ENCODE peak calls at places on chromosome 7, in ten cellular contexts. O is stimulated activated CD4-positive, alpha-beta T cell treated with anti-CD3 and anti-CD28 coated beads, Interleukin-1b, Interleukin-23, amount 100 ng/mL, for 24 hours; U is GM04503; E is tibial nerve; M is NCI-H1436; P is fibroblast of the conjunctiva; A is right cardiac atrium; H is posterior cingulate gyrus; N is HTR-8/SVneo; F is NCI-H1092 treated with DMSO at 0.1 percent for 48 hours. Q is an unnamed sample.

GRCh38 chr7:63925262-63925625 is 73.4 kb upstream of the ZNF722 start:
- DNase-seq in O (no peak), U (no peak), E (no peak), M (no peak), P (no peak), A (no peak), H (no peak), N (no peak), F (no peak), Q (no peak)

GRCh38 chr7:129271500-129272355 is 46.9 kb downstream of the AHCYL2 start:
- DNase-seq in O (peak), U (no peak), E (no peak), M (peak), P (peak), A (no peak), H (no peak), N (peak), F (peak), Q (peak)

GRCh38 chr7:12942599-12942998 is 255.2 kb downstream of the ARL4A start:
- DNase-seq in O (no peak), U (no peak), E (no peak), M (no peak), P (no peak), A (no peak), H (no peak), N (no peak), F (peak), Q (no peak)

GRCh38 chr7:96781919-96782318 is 72.3 kb upstream of the SEM1 start:
- DNase-seq in O (no peak), U (no peak), E (no peak), M (no peak), P (no peak), A (no peak), H (no peak), N (no peak), F (no peak), Q (no peak)

GRCh38 chr7:102154425-102154824 is 132.2 kb upstream of the SH2B2 start:
- DNase-seq in O (no peak), U (no peak), E (no peak), M (no peak), P (no peak), A (no peak), H (no peak), N (no peak), F (no peak), Q (no peak)

GRCh38 chr7:151626422-151627115 is 106.9 kb upstream of the RHEB start:
- DNase-seq in O (no peak), U (no peak), E (no peak), M (peak), P (no peak), A (no peak), H (no peak), N (no peak), F (peak), Q (no peak)

GRCh38 chr7:11613292-11613930 is 218.6 kb downstream of the THSD7A start:
- DNase-seq in O (no peak), U (no peak), E (no peak), M (no peak), P (no peak), A (no peak), H (no peak), N (no peak), F (no peak), Q (no peak)

GRCh38 chr7:13981070-13981469 is 8.4 kb downstream of the ETV1 start:
- DNase-seq in O (no peak), U (peak), E (no peak), M (no peak), P (peak), A (peak), H (no peak), N (peak), F (no peak), Q (no peak)

GRCh38 chr7:138559448-138559847 is 99.4 kb downstream of the TRIM24 start:
- DNase-seq in O (no peak), U (no peak), E (no peak), M (no peak), P (no peak), A (no peak), H (no peak), N (no peak), F (no peak), Q (no peak)

GRCh38 chr7:43693687-43694398 is 35.5 kb downstream of the COA1 start:
- DNase-seq in O (no peak), U (no peak), E (no peak), M (no peak), P (no peak), A (no peak), H (no peak), N (peak), F (no peak), Q (no peak)

GRCh38 chr7:102101111-102101551 is 185.5 kb upstream of the SH2B2 start:
- DNase-seq in O (no peak), U (no peak), E (no peak), M (no peak), P (no peak), A (no peak), H (no peak), N (no peak), F (no peak), Q (no peak)

GRCh38 chr7:42126475-42127231 is 110.4 kb downstream of the GLI3 start:
- DNase-seq in O (no peak), U (no peak), E (no peak), M (no peak), P (no peak), A (no peak), H (no peak), N (no peak), F (no peak), Q (no peak)

GRCh38 chr7:130903358-130903974 is 169.5 kb upstream of the KLF14 start:
- DNase-seq in O (no peak), U (peak), E (no peak), M (no peak), P (peak), A (no peak), H (no peak), N (no peak), F (no peak), Q (no peak)

GRCh38 chr7:95585426-95585789 is 10.9 kb downstream of the PDK4 start:
- DNase-seq in O (no peak), U (no peak), E (no peak), M (no peak), P (no peak), A (no peak), H (no peak), N (no peak), F (no peak), Q (no peak)

GRCh38 chr7:99597762-99598501 is at the start of gene TMEM225B:
- DNase-seq in O (no peak), U (no peak), E (no peak), M (no peak), P (no peak), A (no peak), H (no peak), N (no peak), F (no peak), Q (no peak)

GRCh38 chr7:75596727-75597614 is 104.9 kb downstream of the SPDYE5 start:
- DNase-seq in O (no peak), U (no peak), E (no peak), M (no peak), P (no peak), A (no peak), H (no peak), N (peak), F (no peak), Q (no peak)

GRCh38 chr7:115812796-115813195 is 217.8 kb downstream of the TFEC start:
- DNase-seq in O (no peak), U (no peak), E (no peak), M (no peak), P (no peak), A (no peak), H (no peak), N (no peak), F (no peak), Q (no peak)

GRCh38 chr7:139940866-139941265 is 111.8 kb downstream of the TBXAS1 start:
- DNase-seq in O (no peak), U (no peak), E (no peak), M (no peak), P (no peak), A (no peak), H (no peak), N (no peak), F (no peak), Q (no peak)

GRCh38 chr7:10205690-10206089 is 768.0 kb upstream of the PHF14 start:
- DNase-seq in O (no peak), U (no peak), E (no peak), M (no peak), P (no peak), A (no peak), H (no peak), N (no peak), F (no peak), Q (no peak)

GRCh38 chr7:149882264-149883048 is 8.7 kb downstream of the ATP6V0E2 start:
- DNase-seq in O (no peak), U (no peak), E (no peak), M (no peak), P (no peak), A (peak), H (no peak), N (no peak), F (no peak), Q (no peak)

GRCh38 chr7:52260046-52260665 is 775.3 kb upstream of the POM121L12 start:
- DNase-seq in O (no peak), U (no peak), E (no peak), M (no peak), P (no peak), A (no peak), H (no peak), N (no peak), F (no peak), Q (no peak)

GRCh38 chr7:69982197-69982596 is 383.9 kb downstream of the AUTS2 start:
- DNase-seq in O (no peak), U (no peak), E (no peak), M (no peak), P (no peak), A (no peak), H (no peak), N (no peak), F (no peak), Q (no peak)

GRCh38 chr7:108007280-108007679 is 4.3 kb upstream of the LAMB1 start:
- DNase-seq in O (no peak), U (no peak), E (no peak), M (no peak), P (no peak), A (no peak), H (no peak), N (no peak), F (no peak), Q (no peak)

GRCh38 chr7:129606801-129607200 is 4.7 kb upstream of the NRF1 start:
- DNase-seq in O (no peak), U (no peak), E (no peak), M (no peak), P (no peak), A (no peak), H (no peak), N (no peak), F (no peak), Q (no peak)

GRCh38 chr7:88432321-88432720 is 125.6 kb upstream of the STEAP4 start:
- DNase-seq in O (no peak), U (no peak), E (no peak), M (peak), P (no peak), A (no peak), H (no peak), N (no peak), F (peak), Q (no peak)

GRCh38 chr7:5525271-5526189 is 101.9 kb upstream of the TNRC18 start:
- DNase-seq in O (no peak), U (no peak), E (no peak), M (no peak), P (no peak), A (no peak), H (no peak), N (no peak), F (no peak), Q (no peak)

GRCh38 chr7:151689196-151689971 is 169.7 kb upstream of the RHEB start:
- DNase-seq in O (no peak), U (no peak), E (no peak), M (peak), P (no peak), A (peak), H (peak), N (no peak), F (peak), Q (no peak)

GRCh38 chr7:155963771-155964195 is 151.5 kb upstream of the SHH start:
- DNase-seq in O (no peak), U (no peak), E (no peak), M (no peak), P (no peak), A (no peak), H (no peak), N (no peak), F (no peak), Q (no peak)

Q was measured in activated CD4-positive, alpha-beta T cell treated with anti-CD3 and anti-CD28 coated beads, Interleukin-2, amount 50 U/mL, for 24 hours.